ENCODE peak calls at places on chromosomes 13 and 19, in four cellular contexts. X, K, T and Q are unnamed samples. For H3K9me3, the result is how much of the 10 kb centered on the place peaks cover.

GRCh38 chr13:50370303-50370950 is 355.2 kb downstream of the KCNRG start:
- DNase-seq in X (no peak), K (peak), T (no peak), Q (no peak)

GRCh38 chr13:20182231-20182846 is 10.4 kb downstream of the GJB2 start:
- DNase-seq in X (peak), K (no peak), T (no peak), Q (peak)

GRCh38 chr19:5828661-5829566 is 10.6 kb downstream of the FUT6 start:
- DNase-seq in X (peak), K (no peak), T (no peak), Q (no peak)

GRCh38 chr13:73607489-73608156 is 526.6 kb downstream of the KLF12 start:
- DNase-seq in X (no peak), K (no peak), T (no peak), Q (no peak)

GRCh38 chr19:48543121-48543710 is 8.8 kb upstream of the SULT2B1 start:
- DNase-seq in X (no peak), K (no peak), T (no peak), Q (no peak)

GRCh38 chr13:72726721-72727416 is 560 bp downstream of the MZT1 start:
- DNase-seq in X (peak), K (peak), T (peak), Q (peak)

GRCh38 chr19:46849610-46850009 is 1.0 kb downstream of the AP2S1 start:
- DNase-seq in X (no peak), K (no peak), T (no peak), Q (no peak)

GRCh38 chr13:101919541-101920306 is 467.2 kb downstream of the ITGBL1 start:
- DNase-seq in X (peak), K (no peak), T (no peak), Q (no peak)

GRCh38 chr13:51733656-51734334 is 70.2 kb downstream of the DHRS12 start:
- DNase-seq in X (no peak), K (no peak), T (no peak), Q (no peak)

GRCh38 chr13:69809152-69809551 is 298.5 kb upstream of the ATXN8OS start:
- DNase-seq in X (no peak), K (no peak), T (no peak), Q (no peak)

GRCh38 chr13:82993417-82993816 is 888.9 kb downstream of the SLITRK1 start:
- DNase-seq in X (no peak), K (no peak), T (no peak), Q (no peak)

GRCh38 chr19:42132851-42133528 is 744 bp upstream of the POU2F2 start:
- DNase-seq in X (peak), K (peak), T (peak), Q (peak)

GRCh38 chr19:4519521-4520277 is 1.4 kb upstream of the PLIN4 start:
- DNase-seq in X (no peak), K (no peak), T (peak), Q (no peak)

GRCh38 chr19:45163751-45164150 is 3.0 kb upstream of the NKPD1 start:
- DNase-seq in X (no peak), K (no peak), T (no peak), Q (no peak)
- H3K27ac ChIP-seq in X (no peak), K (no peak), T (no peak), Q (peak)

DNA sequence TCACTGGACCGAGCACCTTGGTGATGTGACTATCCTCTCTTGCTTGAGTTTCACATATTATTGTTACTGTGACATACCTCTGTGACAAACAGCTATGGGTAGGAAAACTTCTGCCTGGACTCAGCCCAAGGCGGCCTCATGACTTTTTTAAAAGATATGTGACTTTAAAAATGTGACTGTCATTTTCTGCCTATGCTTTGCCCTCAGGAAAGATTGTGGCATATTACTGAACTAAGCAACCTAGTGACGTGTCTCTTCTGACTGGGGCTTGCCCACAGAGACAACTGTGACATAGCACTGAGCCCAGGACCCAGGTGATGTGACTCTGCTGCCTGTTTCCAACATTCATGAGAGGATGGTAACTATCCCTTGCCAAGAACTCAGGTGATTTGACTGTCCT is 84.8 kb downstream of the ZNF728 start:
- DNase-seq in X (no peak), K (no peak), T (no peak), Q (no peak)
- H3K9me3 ChIP-seq in X (under half), K (under half), T (under half), Q (under half)

GRCh38 chr13:75635101-75635620 is 969 bp upstream of the LMO7 start:
- DNase-seq in X (peak), K (peak), T (peak), Q (peak)

GRCh38 chr13:75635621-75636338 is at the start of gene LMO7:
- DNase-seq in X (peak), K (peak), T (peak), Q (peak)

GRCh38 chr13:75636339-75637095 is 387 bp downstream of the LMO7 start:
- DNase-seq in X (peak), K (peak), T (peak), Q (peak)

GRCh38 chr13:75637101-75637774 is 1.1 kb downstream of the LMO7 start:
- DNase-seq in X (no peak), K (no peak), T (no peak), Q (no peak)

DNA sequence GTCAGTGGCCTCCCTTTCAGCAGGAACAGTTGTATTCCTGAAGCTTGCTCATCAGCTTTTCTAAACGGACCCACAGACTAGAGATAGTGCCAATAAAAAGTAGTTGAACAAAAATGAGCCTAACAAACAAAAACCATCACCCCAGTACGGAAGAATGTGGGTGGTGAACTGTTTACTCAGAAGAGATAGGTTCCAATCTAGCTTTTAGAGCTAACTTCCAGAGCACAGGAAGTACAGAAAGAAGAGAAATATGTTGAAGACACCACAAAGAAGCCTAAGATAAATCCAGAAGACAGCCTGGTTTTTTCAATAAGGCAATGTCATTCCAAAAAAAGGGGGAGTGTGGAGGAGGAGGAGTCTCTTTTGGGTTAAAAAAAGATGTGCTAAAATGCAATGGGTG is 2.8 kb upstream of the LMO7 start:
- DNase-seq in X (no peak), K (no peak), T (no peak), Q (no peak)
- H3K27ac ChIP-seq in X (peak), K (no peak), T (no peak), Q (no peak)

DNA sequence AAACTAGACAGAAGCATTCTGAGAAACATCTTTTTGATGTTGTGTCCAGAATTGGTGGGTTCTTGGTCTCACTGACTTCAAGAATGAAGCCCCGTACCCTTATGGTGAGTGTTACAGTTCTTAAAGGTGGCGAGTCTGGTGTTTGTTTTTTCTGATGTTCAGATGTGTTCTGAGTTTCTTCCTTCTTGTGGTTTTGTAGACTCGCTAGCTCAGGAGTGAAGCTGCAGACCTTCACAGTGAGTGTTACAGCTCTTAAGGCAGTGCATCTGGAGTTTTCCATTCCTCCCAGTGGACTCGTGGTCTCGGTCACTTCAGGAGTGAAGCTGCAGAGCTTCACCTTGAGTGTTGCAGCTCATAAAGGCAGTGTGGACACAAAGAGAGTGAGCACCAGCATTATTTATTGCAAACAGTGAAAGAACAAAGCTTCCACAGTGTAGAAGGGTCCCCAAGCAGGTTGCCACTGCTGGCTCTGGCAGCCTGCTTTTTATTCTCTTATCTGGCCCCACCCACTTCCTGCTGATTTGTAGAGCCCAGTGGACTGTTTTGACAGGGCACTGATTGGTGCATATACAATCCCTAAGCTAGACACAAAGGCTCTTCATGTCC is 1820.8 kb downstream of the UQCRFS1 start:
- DNase-seq in X (no peak), K (no peak), T (no peak), Q (no peak)
- H3K9me3 ChIP-seq in X (under half), K (under half), T (under half), Q (under half)

DNA sequence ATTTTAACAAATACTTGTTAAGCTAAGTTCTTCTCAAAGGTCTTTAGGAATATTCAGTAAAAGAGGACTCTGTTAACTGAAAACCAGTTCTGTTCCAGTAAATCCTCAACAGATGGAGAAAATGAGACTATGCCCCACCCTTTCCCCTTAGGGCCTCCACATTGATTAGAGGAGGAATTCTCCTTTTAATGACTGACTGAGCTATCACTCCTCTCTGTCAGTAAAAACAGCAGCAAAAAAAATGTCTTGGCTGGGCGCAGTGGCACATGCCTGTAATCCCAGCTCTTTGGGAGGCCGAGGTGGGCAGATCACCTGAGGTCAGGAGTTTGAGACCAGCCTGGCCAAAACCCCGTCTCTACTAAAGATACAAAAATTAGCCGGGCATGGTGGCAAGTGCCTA is 50.1 kb downstream of the NLRP12 start:
- DNase-seq in X (no peak), K (no peak), T (no peak), Q (no peak)
- H3K27ac ChIP-seq in X (no peak), K (no peak), T (no peak), Q (no peak)

GRCh38 chr19:15733895-15734294 is 3.9 kb upstream of the OR10H3 start:
- DNase-seq in X (no peak), K (no peak), T (no peak), Q (no peak)

GRCh38 chr19:15727724-15728123 is at the start of gene OR10H2:
- DNase-seq in X (no peak), K (no peak), T (no peak), Q (no peak)

GRCh38 chr19:15732388-15732787 is 4.6 kb downstream of the OR10H2 start:
- DNase-seq in X (no peak), K (no peak), T (no peak), Q (no peak)

GRCh38 chr19:15730538-15730937 is 2.7 kb downstream of the OR10H2 start:
- DNase-seq in X (no peak), K (no peak), T (no peak), Q (no peak)
- H3K9me3 ChIP-seq in X (under half), K (under half), T (under half), Q (under half)

GRCh38 chr19:34481861-34482379 is 362 bp downstream of the WTIP start:
- DNase-seq in X (no peak), K (no peak), T (no peak), Q (no peak)
- H3K27ac ChIP-seq in X (peak), K (no peak), T (peak), Q (no peak)

GRCh38 chr19:39795001-39795400 is 16.3 kb downstream of the LEUTX start:
- DNase-seq in X (no peak), K (no peak), T (no peak), Q (no peak)
- H3K9me3 ChIP-seq in X (under half), K (under half), T (under half), Q (under half)

GRCh38 chr13:44347905-44348304 is 25.7 kb upstream of the SERP2 start:
- DNase-seq in X (no peak), K (no peak), T (no peak), Q (no peak)
- H3K27ac ChIP-seq in X (no peak), K (no peak), T (no peak), Q (no peak)

DNA sequence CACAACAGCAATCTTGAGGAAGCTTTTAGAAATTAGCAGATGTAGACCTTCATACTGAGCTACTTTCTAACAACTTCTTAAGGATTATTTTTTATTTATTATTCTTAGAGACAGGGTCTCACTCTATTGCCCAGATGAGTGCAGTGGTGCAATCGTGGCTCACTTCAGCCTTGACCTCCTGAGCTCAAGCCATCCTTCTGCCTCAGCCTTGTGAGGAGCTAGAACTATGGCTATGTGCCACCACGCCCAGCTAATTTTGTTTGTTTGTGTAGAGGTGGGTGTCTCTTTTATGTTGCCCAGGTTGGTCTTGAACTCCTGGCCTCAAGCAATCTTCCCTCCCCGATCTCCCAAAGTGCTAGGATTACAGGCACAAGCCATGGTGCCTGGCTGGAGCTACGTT is 200.6 kb downstream of the TSHZ3 start:
- DNase-seq in X (no peak), K (no peak), T (no peak), Q (no peak)
- H3K9me3 ChIP-seq in X (under half), K (under half), T (under half), Q (under half)